ENCODE peak calls at places on chromosomes 6 and 20, in four cellular contexts. U is omental fat pad; Q is stimulated activated CD4-positive, alpha-beta T cell treated with anti-CD3 and anti-CD28 coated beads, Interleukin-1b, Interleukin-23, amount 100 ng/mL, for 4 hours; S is NCI-H2081. W is an unnamed sample.

GRCh38 chr6:145118224-145118623 is 617.1 kb downstream of the EPM2A start:
- DNase-seq in U (no peak), Q (no peak), S (no peak), W (no peak)

GRCh38 chr6:129284225-129284624 is 401.3 kb downstream of the LAMA2 start:
- DNase-seq in U (no peak), Q (no peak), S (no peak), W (no peak)

GRCh38 chr6:62640749-62641148 is 354.7 kb upstream of the KHDRBS2 start:
- DNase-seq in U (no peak), Q (no peak), S (no peak), W (no peak)

GRCh38 chr6:161890133-161890833 is 616.4 kb upstream of the AGPAT4 start:
- DNase-seq in U (no peak), Q (no peak), S (no peak), W (no peak)

GRCh38 chr6:159201336-159201735 is 32.1 kb downstream of the FNDC1 start:
- DNase-seq in U (no peak), Q (no peak), S (no peak), W (no peak)

GRCh38 chr6:110173506-110174132 is 5.9 kb downstream of the WASF1 start:
- DNase-seq in U (no peak), Q (no peak), S (no peak), W (no peak)

GRCh38 chr6:170497845-170498281 is 55.2 kb downstream of the PSMB1 start:
- DNase-seq in U (no peak), Q (no peak), S (no peak), W (no peak)

GRCh38 chr20:32731882-32732266 is 11.4 kb downstream of the COMMD7 start:
- DNase-seq in U (no peak), Q (no peak), S (no peak), W (no peak)

GRCh38 chr20:63525968-63526367 is 5.4 kb downstream of the PPDPF start:
- DNase-seq in U (no peak), Q (no peak), S (no peak), W (no peak)

GRCh38 chr6:106630366-106630765 is 988 bp downstream of the QRSL1 start:
- DNase-seq in U (no peak), Q (no peak), S (no peak), W (no peak)

GRCh38 chr20:38094373-38094775 is 60.8 kb downstream of the RPRD1B start:
- DNase-seq in U (no peak), Q (no peak), S (no peak), W (no peak)

GRCh38 chr20:23622839-23623343 is 14.9 kb downstream of the CST3 start:
- DNase-seq in U (peak), Q (no peak), S (no peak), W (no peak)

GRCh38 chr6:155646443-155646842 is 190.8 kb upstream of the NOX3 start:
- DNase-seq in U (no peak), Q (no peak), S (no peak), W (no peak)

GRCh38 chr6:70166088-70166958 is 136.6 kb downstream of the COL9A1 start:
- DNase-seq in U (peak), Q (no peak), S (peak), W (no peak)

GRCh38 chr6:22001336-22002027 is 295.4 kb downstream of the PRL start:
- DNase-seq in U (no peak), Q (no peak), S (no peak), W (no peak)

GRCh38 chr20:62662422-62662821 is 20.1 kb downstream of the SLCO4A1 start:
- DNase-seq in U (no peak), Q (no peak), S (no peak), W (no peak)

GRCh38 chr6:56528412-56528841 is 114.3 kb downstream of the DST start:
- DNase-seq in U (no peak), Q (no peak), S (no peak), W (no peak)

GRCh38 chr6:20946037-20946436 is 411.8 kb downstream of the CDKAL1 start:
- DNase-seq in U (no peak), Q (no peak), S (no peak), W (no peak)

GRCh38 chr20:10716855-10717254 is 43.1 kb upstream of the JAG1 start:
- DNase-seq in U (no peak), Q (no peak), S (no peak), W (no peak)

GRCh38 chr20:44959082-44959895 is 908 bp downstream of the TOMM34 start:
- DNase-seq in U (peak), Q (peak), S (no peak), W (peak)

GRCh38 chr20:32763202-32763999 is 1.2 kb downstream of the DNMT3B start:
- DNase-seq in U (no peak), Q (no peak), S (peak), W (no peak)

GRCh38 chr20:45945678-45946148 is 11.2 kb downstream of the PCIF1 start:
- DNase-seq in U (no peak), Q (no peak), S (no peak), W (no peak)

GRCh38 chr6:167962717-167963116 is 34.8 kb upstream of the KIF25 start:
- DNase-seq in U (no peak), Q (no peak), S (no peak), W (no peak)

GRCh38 chr6:140909156-140909555 is 1223.6 kb upstream of the GJE1 start:
- DNase-seq in U (no peak), Q (no peak), S (no peak), W (no peak)

GRCh38 chr20:16760431-16761304 is 12.5 kb downstream of the OTOR start:
- DNase-seq in U (no peak), Q (no peak), S (no peak), W (no peak)

GRCh38 chr6:128710305-128710704 is 172.6 kb upstream of the LAMA2 start:
- DNase-seq in U (no peak), Q (no peak), S (no peak), W (no peak)

GRCh38 chr6:155647354-155647753 is 191.7 kb upstream of the NOX3 start:
- DNase-seq in U (no peak), Q (no peak), S (no peak), W (no peak)

GRCh38 chr20:36830791-36831691 is 44.9 kb upstream of the TLDC2 start:
- DNase-seq in U (no peak), Q (no peak), S (no peak), W (no peak)

GRCh38 chr6:151324079-151324825 is 67.1 kb downstream of the ZBTB2 start:
- DNase-seq in U (peak), Q (peak), S (peak), W (peak)

GRCh38 chr20:48523191-48523757 is 304.5 kb downstream of the PREX1 start:
- DNase-seq in U (no peak), Q (no peak), S (no peak), W (no peak)

GRCh38 chr6:130365166-130366010 is 429 bp upstream of the TMEM200A start:
- DNase-seq in U (peak), Q (no peak), S (no peak), W (no peak)

GRCh38 chr20:2749343-2749950 is 51.0 kb downstream of the CPXM1 start:
- DNase-seq in U (no peak), Q (no peak), S (no peak), W (no peak)

GRCh38 chr20:49843770-49844169 is 31.1 kb downstream of the SLC9A8 start:
- DNase-seq in U (no peak), Q (no peak), S (no peak), W (no peak)